ENCODE peak calls at places on chromosomes 5 and 9, in five cellular contexts. One of them, this sample, is unnamed.

GRCh38 chr5:100889165-100889564 is 13.9 kb downstream of the ST8SIA4 start:
- DNase-seq in activated T-cell treated with anti-CD3 and anti-CD28 coated beads, Interleukin-2, amount 50 U/mL, for 24 hours: no peak
- DNase-seq in mammary epithelial cell: no peak
- DNase-seq in NCI-H1436: no peak
- DNase-seq in activated CD8-positive, alpha-beta T cell treated with anti-CD3 and anti-CD28 coated beads, Interleukin-2, amount 10 ng/mL, durations not matched to agents 7 days and 5 days: peak
- DNase-seq in this sample: no peak

GRCh38 chr5:6632324-6632930 is 417 bp downstream of the NSUN2 start:
- DNase-seq in activated T-cell treated with anti-CD3 and anti-CD28 coated beads, Interleukin-2, amount 50 U/mL, for 24 hours: no peak
- DNase-seq in mammary epithelial cell: no peak
- DNase-seq in NCI-H1436: no peak
- DNase-seq in activated CD8-positive, alpha-beta T cell treated with anti-CD3 and anti-CD28 coated beads, Interleukin-2, amount 10 ng/mL, durations not matched to agents 7 days and 5 days: peak
- DNase-seq in this sample: no peak

GRCh38 chr5:54990751-54991349 is 5.5 kb upstream of the ESM1 start:
- DNase-seq in activated T-cell treated with anti-CD3 and anti-CD28 coated beads, Interleukin-2, amount 50 U/mL, for 24 hours: no peak
- DNase-seq in mammary epithelial cell: peak
- DNase-seq in NCI-H1436: no peak
- DNase-seq in activated CD8-positive, alpha-beta T cell treated with anti-CD3 and anti-CD28 coated beads, Interleukin-2, amount 10 ng/mL, durations not matched to agents 7 days and 5 days: no peak
- DNase-seq in this sample: no peak

GRCh38 chr5:169914766-169915165 is 65.5 kb downstream of the INSYN2B start:
- DNase-seq in activated T-cell treated with anti-CD3 and anti-CD28 coated beads, Interleukin-2, amount 50 U/mL, for 24 hours: no peak
- DNase-seq in mammary epithelial cell: peak
- DNase-seq in NCI-H1436: no peak
- DNase-seq in activated CD8-positive, alpha-beta T cell treated with anti-CD3 and anti-CD28 coated beads, Interleukin-2, amount 10 ng/mL, durations not matched to agents 7 days and 5 days: no peak
- DNase-seq in this sample: no peak

GRCh38 chr5:39414429-39414828 is 10.4 kb downstream of the DAB2 start:
- DNase-seq in activated T-cell treated with anti-CD3 and anti-CD28 coated beads, Interleukin-2, amount 50 U/mL, for 24 hours: no peak
- DNase-seq in mammary epithelial cell: peak
- DNase-seq in NCI-H1436: no peak
- DNase-seq in activated CD8-positive, alpha-beta T cell treated with anti-CD3 and anti-CD28 coated beads, Interleukin-2, amount 10 ng/mL, durations not matched to agents 7 days and 5 days: no peak
- DNase-seq in this sample: no peak

GRCh38 chr5:172284275-172284971 is 859 bp upstream of the UBTD2 start:
- DNase-seq in activated T-cell treated with anti-CD3 and anti-CD28 coated beads, Interleukin-2, amount 50 U/mL, for 24 hours: no peak
- DNase-seq in mammary epithelial cell: no peak
- DNase-seq in NCI-H1436: no peak
- DNase-seq in activated CD8-positive, alpha-beta T cell treated with anti-CD3 and anti-CD28 coated beads, Interleukin-2, amount 10 ng/mL, durations not matched to agents 7 days and 5 days: no peak
- DNase-seq in this sample: no peak

GRCh38 chr9:134175291-134175807 is 11.0 kb upstream of the RNU6ATAC start:
- DNase-seq in activated T-cell treated with anti-CD3 and anti-CD28 coated beads, Interleukin-2, amount 50 U/mL, for 24 hours: no peak
- DNase-seq in mammary epithelial cell: no peak
- DNase-seq in NCI-H1436: no peak
- DNase-seq in activated CD8-positive, alpha-beta T cell treated with anti-CD3 and anti-CD28 coated beads, Interleukin-2, amount 10 ng/mL, durations not matched to agents 7 days and 5 days: no peak
- DNase-seq in this sample: no peak

GRCh38 chr5:149367249-149367971 is 9.6 kb downstream of the PCYOX1L start:
- DNase-seq in activated T-cell treated with anti-CD3 and anti-CD28 coated beads, Interleukin-2, amount 50 U/mL, for 24 hours: peak
- DNase-seq in mammary epithelial cell: peak
- DNase-seq in NCI-H1436: peak
- DNase-seq in activated CD8-positive, alpha-beta T cell treated with anti-CD3 and anti-CD28 coated beads, Interleukin-2, amount 10 ng/mL, durations not matched to agents 7 days and 5 days: peak
- DNase-seq in this sample: peak

GRCh38 chr9:89845862-89846261 is 241.1 kb downstream of the GADD45G start:
- DNase-seq in activated T-cell treated with anti-CD3 and anti-CD28 coated beads, Interleukin-2, amount 50 U/mL, for 24 hours: no peak
- DNase-seq in mammary epithelial cell: no peak
- DNase-seq in NCI-H1436: no peak
- DNase-seq in activated CD8-positive, alpha-beta T cell treated with anti-CD3 and anti-CD28 coated beads, Interleukin-2, amount 10 ng/mL, durations not matched to agents 7 days and 5 days: no peak
- DNase-seq in this sample: no peak

GRCh38 chr5:16742938-16743337 is 126.1 kb upstream of the RETREG1 start:
- DNase-seq in activated T-cell treated with anti-CD3 and anti-CD28 coated beads, Interleukin-2, amount 50 U/mL, for 24 hours: no peak
- DNase-seq in mammary epithelial cell: no peak
- DNase-seq in NCI-H1436: no peak
- DNase-seq in activated CD8-positive, alpha-beta T cell treated with anti-CD3 and anti-CD28 coated beads, Interleukin-2, amount 10 ng/mL, durations not matched to agents 7 days and 5 days: no peak
- DNase-seq in this sample: no peak

GRCh38 chr9:89883401-89884341 is 278.9 kb downstream of the GADD45G start:
- DNase-seq in activated T-cell treated with anti-CD3 and anti-CD28 coated beads, Interleukin-2, amount 50 U/mL, for 24 hours: peak
- DNase-seq in mammary epithelial cell: no peak
- DNase-seq in NCI-H1436: no peak
- DNase-seq in activated CD8-positive, alpha-beta T cell treated with anti-CD3 and anti-CD28 coated beads, Interleukin-2, amount 10 ng/mL, durations not matched to agents 7 days and 5 days: peak
- DNase-seq in this sample: no peak

GRCh38 chr9:86977205-86977835 is 30.0 kb upstream of the GAS1 start:
- DNase-seq in activated T-cell treated with anti-CD3 and anti-CD28 coated beads, Interleukin-2, amount 50 U/mL, for 24 hours: no peak
- DNase-seq in mammary epithelial cell: peak
- DNase-seq in NCI-H1436: no peak
- DNase-seq in activated CD8-positive, alpha-beta T cell treated with anti-CD3 and anti-CD28 coated beads, Interleukin-2, amount 10 ng/mL, durations not matched to agents 7 days and 5 days: no peak
- DNase-seq in this sample: no peak

GRCh38 chr9:42386477-42386876 is 203.0 kb downstream of the SPATA31A6 start:
- DNase-seq in activated T-cell treated with anti-CD3 and anti-CD28 coated beads, Interleukin-2, amount 50 U/mL, for 24 hours: no peak
- DNase-seq in mammary epithelial cell: no peak
- DNase-seq in NCI-H1436: no peak
- DNase-seq in activated CD8-positive, alpha-beta T cell treated with anti-CD3 and anti-CD28 coated beads, Interleukin-2, amount 10 ng/mL, durations not matched to agents 7 days and 5 days: no peak
- DNase-seq in this sample: no peak

GRCh38 chr5:154276932-154277331 is 86.4 kb downstream of the GALNT10 start:
- DNase-seq in activated T-cell treated with anti-CD3 and anti-CD28 coated beads, Interleukin-2, amount 50 U/mL, for 24 hours: no peak
- DNase-seq in mammary epithelial cell: peak
- DNase-seq in NCI-H1436: no peak
- DNase-seq in activated CD8-positive, alpha-beta T cell treated with anti-CD3 and anti-CD28 coated beads, Interleukin-2, amount 10 ng/mL, durations not matched to agents 7 days and 5 days: no peak
- DNase-seq in this sample: no peak

GRCh38 chr9:137077010-137077747 is at the start of gene UAP1L1:
- DNase-seq in activated T-cell treated with anti-CD3 and anti-CD28 coated beads, Interleukin-2, amount 50 U/mL, for 24 hours: peak
- DNase-seq in mammary epithelial cell: no peak
- DNase-seq in NCI-H1436: no peak
- DNase-seq in activated CD8-positive, alpha-beta T cell treated with anti-CD3 and anti-CD28 coated beads, Interleukin-2, amount 10 ng/mL, durations not matched to agents 7 days and 5 days: peak
- DNase-seq in this sample: no peak

GRCh38 chr5:16465544-16466432 is at the start of gene ZNF622:
- DNase-seq in activated T-cell treated with anti-CD3 and anti-CD28 coated beads, Interleukin-2, amount 50 U/mL, for 24 hours: peak
- DNase-seq in mammary epithelial cell: peak
- DNase-seq in NCI-H1436: peak
- DNase-seq in activated CD8-positive, alpha-beta T cell treated with anti-CD3 and anti-CD28 coated beads, Interleukin-2, amount 10 ng/mL, durations not matched to agents 7 days and 5 days: peak
- DNase-seq in this sample: peak

GRCh38 chr5:71873202-71873601 is 154.1 kb downstream of the CARTPT start:
- DNase-seq in activated T-cell treated with anti-CD3 and anti-CD28 coated beads, Interleukin-2, amount 50 U/mL, for 24 hours: no peak
- DNase-seq in mammary epithelial cell: peak
- DNase-seq in NCI-H1436: peak
- DNase-seq in activated CD8-positive, alpha-beta T cell treated with anti-CD3 and anti-CD28 coated beads, Interleukin-2, amount 10 ng/mL, durations not matched to agents 7 days and 5 days: no peak
- DNase-seq in this sample: no peak

GRCh38 chr5:1439388-1440097 is 5.7 kb downstream of the SLC6A3 start:
- DNase-seq in activated T-cell treated with anti-CD3 and anti-CD28 coated beads, Interleukin-2, amount 50 U/mL, for 24 hours: peak
- DNase-seq in mammary epithelial cell: no peak
- DNase-seq in NCI-H1436: no peak
- DNase-seq in activated CD8-positive, alpha-beta T cell treated with anti-CD3 and anti-CD28 coated beads, Interleukin-2, amount 10 ng/mL, durations not matched to agents 7 days and 5 days: no peak
- DNase-seq in this sample: no peak

GRCh38 chr9:76198336-76198735 is 195.9 kb downstream of the RFK start:
- DNase-seq in activated T-cell treated with anti-CD3 and anti-CD28 coated beads, Interleukin-2, amount 50 U/mL, for 24 hours: no peak
- DNase-seq in mammary epithelial cell: no peak
- DNase-seq in NCI-H1436: no peak
- DNase-seq in activated CD8-positive, alpha-beta T cell treated with anti-CD3 and anti-CD28 coated beads, Interleukin-2, amount 10 ng/mL, durations not matched to agents 7 days and 5 days: no peak
- DNase-seq in this sample: no peak

GRCh38 chr5:135034186-135034962 is at the start of gene PITX1:
- DNase-seq in activated T-cell treated with anti-CD3 and anti-CD28 coated beads, Interleukin-2, amount 50 U/mL, for 24 hours: peak
- DNase-seq in mammary epithelial cell: peak
- DNase-seq in NCI-H1436: peak
- DNase-seq in activated CD8-positive, alpha-beta T cell treated with anti-CD3 and anti-CD28 coated beads, Interleukin-2, amount 10 ng/mL, durations not matched to agents 7 days and 5 days: peak
- DNase-seq in this sample: no peak

GRCh38 chr5:173696216-173696615 is 79.8 kb upstream of the BOD1 start:
- DNase-seq in activated T-cell treated with anti-CD3 and anti-CD28 coated beads, Interleukin-2, amount 50 U/mL, for 24 hours: no peak
- DNase-seq in mammary epithelial cell: no peak
- DNase-seq in NCI-H1436: no peak
- DNase-seq in activated CD8-positive, alpha-beta T cell treated with anti-CD3 and anti-CD28 coated beads, Interleukin-2, amount 10 ng/mL, durations not matched to agents 7 days and 5 days: no peak
- DNase-seq in this sample: no peak

GRCh38 chr5:122500245-122501086 is 188.4 kb downstream of the SNCAIP start:
- DNase-seq in activated T-cell treated with anti-CD3 and anti-CD28 coated beads, Interleukin-2, amount 50 U/mL, for 24 hours: no peak
- DNase-seq in mammary epithelial cell: peak
- DNase-seq in NCI-H1436: peak
- DNase-seq in activated CD8-positive, alpha-beta T cell treated with anti-CD3 and anti-CD28 coated beads, Interleukin-2, amount 10 ng/mL, durations not matched to agents 7 days and 5 days: no peak
- DNase-seq in this sample: peak

GRCh38 chr9:99050292-99050911 is 54.5 kb upstream of the TGFBR1 start:
- DNase-seq in activated T-cell treated with anti-CD3 and anti-CD28 coated beads, Interleukin-2, amount 50 U/mL, for 24 hours: no peak
- DNase-seq in mammary epithelial cell: peak
- DNase-seq in NCI-H1436: peak
- DNase-seq in activated CD8-positive, alpha-beta T cell treated with anti-CD3 and anti-CD28 coated beads, Interleukin-2, amount 10 ng/mL, durations not matched to agents 7 days and 5 days: no peak
- DNase-seq in this sample: no peak

This sample was measured in iPS DF 6.9.